ENCODE peak calls at places on chromosomes 1 and 21, in eight cellular contexts. N is SK-N-SH, X is fibroblast of lung, Y is prostate gland, I is aorta, Q is right atrium auricular region, K is spleen, B is H1. R is an unnamed sample.

GRCh38 chr1:12094180-12094579 is 31.1 kb downstream of the TNFRSF8 start:
- DNase-seq in N (no peak), X (no peak), Y (no peak), I (no peak), Q (no peak), K (no peak), B (no peak), R (no peak)

GRCh38 chr1:9249534-9250335 is 15.2 kb downstream of the H6PD start:
- DNase-seq in N (peak; percentile 76), X (no peak), Y (peak; percentile 44), I (no peak), Q (no peak), K (peak; percentile 82), B (no peak), R (no peak)

GRCh38 chr1:195591917-195592672 is 1016.1 kb downstream of the KCNT2 start:
- DNase-seq in N (no peak), X (peak; percentile 80), Y (no peak), I (no peak), Q (no peak), K (no peak), B (no peak), R (no peak)

GRCh38 chr1:203269654-203270020 is 35.7 kb upstream of the BTG2 start:
- DNase-seq in N (no peak), X (no peak), Y (no peak), I (no peak), Q (no peak), K (no peak), B (no peak), R (no peak)

GRCh38 chr1:155940993-155941844 is at the start of gene RXFP4:
- DNase-seq in N (no peak), X (peak; percentile 32), Y (no peak), I (no peak), Q (no peak), K (peak; percentile 74), B (no peak), R (no peak)

GRCh38 chr1:6136516-6137220 is 43.5 kb downstream of the CHD5 start:
- DNase-seq in N (no peak), X (no peak), Y (no peak), I (peak; percentile 10), Q (no peak), K (peak; percentile 41), B (no peak), R (no peak)

GRCh38 chr1:29633271-29633615 is 396.9 kb downstream of the PTPRU start:
- DNase-seq in N (peak; percentile 52), X (peak; percentile 23), Y (no peak), I (no peak), Q (no peak), K (no peak), B (no peak), R (no peak)

GRCh38 chr1:212669102-212669501 is 30.5 kb downstream of the BATF3 start:
- DNase-seq in N (peak; percentile 65), X (peak; percentile 9), Y (no peak), I (no peak), Q (no peak), K (no peak), B (no peak), R (no peak)

GRCh38 chr1:108592030-108592759 is 32.3 kb downstream of the EEIG2 start:
- DNase-seq in N (no peak), X (peak; percentile 24), Y (no peak), I (no peak), Q (no peak), K (no peak), B (no peak), R (no peak)

GRCh38 chr1:65820983-65821382 is 28.3 kb downstream of the PDE4B start:
- DNase-seq in N (no peak), X (peak; percentile 97), Y (no peak), I (no peak), Q (no peak), K (no peak), B (no peak), R (no peak)

GRCh38 chr1:116405241-116406135 is 32.4 kb downstream of the ATP1A1 start:
- DNase-seq in N (no peak), X (no peak), Y (peak; percentile 40), I (no peak), Q (no peak), K (no peak), B (no peak), R (no peak)

GRCh38 chr1:231073311-231073710 is 33.3 kb upstream of the FAM89A start:
- DNase-seq in N (no peak), X (no peak), Y (no peak), I (no peak), Q (no peak), K (no peak), B (no peak), R (no peak)

GRCh38 chr1:235624751-235625192 is 24.8 kb downstream of the GNG4 start:
- DNase-seq in N (no peak), X (peak; percentile 94), Y (peak; percentile 42), I (no peak), Q (no peak), K (no peak), B (no peak), R (no peak)

GRCh38 chr21:41369105-41369914 is 7.5 kb downstream of the MX2 start:
- DNase-seq in N (peak; percentile 42), X (no peak), Y (no peak), I (no peak), Q (no peak), K (peak; percentile 89), B (no peak), R (no peak)

GRCh38 chr21:41615613-41616012 is 107.7 kb upstream of the TMPRSS2 start:
- DNase-seq in N (no peak), X (peak; percentile 99), Y (peak; percentile 58), I (no peak), Q (no peak), K (no peak), B (no peak), R (no peak)

GRCh38 chr1:40306296-40306695 is 10.8 kb downstream of the COL9A2 start:
- DNase-seq in N (no peak), X (no peak), Y (peak; percentile 48), I (no peak), Q (no peak), K (no peak), B (no peak), R (no peak)

GRCh38 chr1:58968360-58968952 is 184.6 kb upstream of the JUN start:
- DNase-seq in N (peak; percentile 29), X (peak; percentile 48), Y (peak; percentile 78), I (peak; percentile 89), Q (peak; percentile 84), K (peak; percentile 78), B (no peak), R (no peak)

GRCh38 chr1:92464588-92465255 is 22.0 kb downstream of the GFI1 start:
- DNase-seq in N (no peak), X (no peak), Y (no peak), I (no peak), Q (no peak), K (no peak), B (no peak), R (no peak)

GRCh38 chr1:36108314-36108713 is 16.7 kb downstream of the COL8A2 start:
- DNase-seq in N (no peak), X (peak; percentile 70), Y (peak; percentile 33), I (no peak), Q (no peak), K (no peak), B (no peak), R (no peak)

GRCh38 chr1:98761238-98761637 is 99.7 kb downstream of the SNX7 start:
- DNase-seq in N (no peak), X (no peak), Y (no peak), I (no peak), Q (no peak), K (no peak), B (no peak), R (peak; percentile 11)

GRCh38 chr21:26809745-26810144 is 35.5 kb downstream of the ADAMTS1 start:
- DNase-seq in N (no peak), X (no peak), Y (no peak), I (no peak), Q (no peak), K (no peak), B (no peak), R (no peak)

GRCh38 chr1:47424336-47424982 is 8.4 kb downstream of the FOXE3 start:
- DNase-seq in N (peak; percentile 65), X (peak; percentile 40), Y (peak; percentile 22), I (no peak), Q (no peak), K (no peak), B (no peak), R (no peak)

GRCh38 chr21:29185172-29185571 is 54.7 kb downstream of the MAP3K7CL start:
- DNase-seq in N (no peak), X (no peak), Y (no peak), I (no peak), Q (no peak), K (no peak), B (no peak), R (no peak)

GRCh38 chr1:75130312-75130677 is 3.9 kb upstream of the LHX8 start:
- DNase-seq in N (peak; percentile 47), X (no peak), Y (no peak), I (no peak), Q (no peak), K (no peak), B (no peak), R (no peak)

GRCh38 chr1:155977607-155978324 is 581 bp downstream of the ARHGEF2 start:
- DNase-seq in N (peak; percentile 89), X (no peak), Y (peak; percentile 26), I (no peak), Q (no peak), K (no peak), B (no peak), R (no peak)

GRCh38 chr1:167826127-167826526 is 87.8 kb downstream of the ADCY10 start:
- DNase-seq in N (no peak), X (no peak), Y (no peak), I (no peak), Q (no peak), K (no peak), B (no peak), R (no peak)

GRCh38 chr1:55262822-55263221 is 47.7 kb upstream of the USP24 start:
- DNase-seq in N (no peak), X (peak; percentile 48), Y (no peak), I (no peak), Q (no peak), K (no peak), B (no peak), R (no peak)

GRCh38 chr1:204359474-204360255 is at the start of gene PLEKHA6:
- DNase-seq in N (peak; percentile 82), X (peak; percentile 33), Y (no peak), I (no peak), Q (no peak), K (no peak), B (no peak), R (no peak)
- H3K4me3 ChIP-seq in N (peak within 1 kb of the TSS; percentile 21), X (peak within 1 kb of the TSS; percentile 3), Y (peak within 1 kb of the TSS; percentile 7), I (no peak within 1 kb of the TSS), Q (no peak within 1 kb of the TSS), K (no peak within 1 kb of the TSS), B (no peak within 1 kb of the TSS), R (no peak within 1 kb of the TSS)

GRCh38 chr1:27858072-27858948 is 14.0 kb upstream of the THEMIS2 start:
- DNase-seq in N (peak; percentile 89), X (peak; percentile 68), Y (peak; percentile 79), I (peak; percentile 90), Q (peak; percentile 90), K (peak; percentile 95), B (peak; percentile 64), R (peak; percentile 79)
- H3K27ac ChIP-seq in N (no peak overlapping the region), X (no peak overlapping the region), Y (no peak overlapping the region), I (no peak overlapping the region), Q (no peak overlapping the region), K (peak overlapping the region; percentile 83), B (no peak overlapping the region), R (no peak overlapping the region)

GRCh38 chr1:223748405-223748772 is 36.0 kb downstream of the CAPN2 start:
- DNase-seq in N (no peak), X (peak; percentile 62), Y (no peak), I (no peak), Q (no peak), K (no peak), B (no peak), R (no peak)
- H3K4me3 ChIP-seq in N (no peak overlapping the region), X (no peak overlapping the region), Y (peak overlapping the region; percentile 36), I (no peak overlapping the region), Q (peak overlapping the region; percentile 51), K (peak overlapping the region; percentile 40), B (peak overlapping the region; percentile 43), R (peak overlapping the region; percentile 76)

GRCh38 chr1:13617108-13617507 is 33.5 kb downstream of the PDPN start:
- DNase-seq in N (no peak), X (no peak), Y (no peak), I (no peak), Q (no peak), K (no peak), B (no peak), R (no peak)
- H3K27ac ChIP-seq in N (no peak overlapping the region), X (no peak overlapping the region), Y (peak overlapping the region; percentile 75), I (no peak overlapping the region), Q (no peak overlapping the region), K (no peak overlapping the region), B (no peak overlapping the region), R (no peak overlapping the region)